ENCODE peak calls at places on chromosome 3, in four cellular contexts. E is activated T-helper 1 cell treated with Interleukin-2 at 50 U/mL for 16 hours, G is head of caudate nucleus, F is foreskin fibroblast. X is an unnamed sample.
A peak's percentile ranks its signal among the peaks of the same experiment; 100 is the strongest.

GRCh38 chr3:62727576-62727975 is 147.6 kb downstream of the CADPS start:
- DNase-seq in E (no peak), G (no peak), F (peak; percentile 6), X (no peak)

GRCh38 chr3:127482216-127483004 is 108.1 kb downstream of the TPRA1 start:
- DNase-seq in E (no peak), G (peak; percentile 31), F (peak; percentile 32), X (no peak)

GRCh38 chr3:123880998-123881561 is 3.1 kb downstream of the MYLK start:
- DNase-seq in E (no peak), G (no peak), F (peak; percentile 79), X (no peak)

GRCh38 chr3:140585828-140586227 is 92.0 kb upstream of the TRIM42 start:
- DNase-seq in E (no peak), G (no peak), F (peak; percentile 19), X (no peak)

GRCh38 chr3:21392521-21392920 is 358.5 kb downstream of the ZNF385D start:
- DNase-seq in E (no peak), G (no peak), F (peak; percentile 59), X (no peak)

GRCh38 chr3:142929109-142929508 is 34.4 kb downstream of the PAQR9 start:
- DNase-seq in E (no peak), G (no peak), F (peak; percentile 29), X (no peak)

GRCh38 chr3:126352476-126353454 is 4.4 kb downstream of the KLF15 start:
- DNase-seq in E (no peak), G (peak; percentile 31), F (peak; percentile 88), X (no peak)

GRCh38 chr3:183409219-183409618 is 19.2 kb downstream of the MCF2L2 start:
- DNase-seq in E (no peak), G (no peak), F (no peak), X (no peak)

GRCh38 chr3:47299396-47300318 is 16.9 kb downstream of the KLHL18 start:
- DNase-seq in E (no peak), G (no peak), F (no peak), X (no peak)

GRCh38 chr3:48042071-48042760 is 26.0 kb upstream of the MAP4 start:
- DNase-seq in E (no peak), G (no peak), F (peak; percentile 57), X (no peak)

GRCh38 chr3:140816804-140817203 is 124.8 kb upstream of the SLC25A36 start:
- DNase-seq in E (no peak), G (no peak), F (no peak), X (no peak)

GRCh38 chr3:99409961-99410360 is 228.4 kb upstream of the COL8A1 start:
- DNase-seq in E (no peak), G (no peak), F (peak; percentile 65), X (no peak)

GRCh38 chr3:33358172-33358781 is 81.0 kb downstream of the FBXL2 start:
- DNase-seq in E (no peak), G (no peak), F (peak; percentile 42), X (no peak)

GRCh38 chr3:153029350-153029749 is 132.7 kb upstream of the RAP2B start:
- DNase-seq in E (no peak), G (no peak), F (peak; percentile 66), X (no peak)

GRCh38 chr3:85360742-85361387 is 402.1 kb downstream of the CADM2 start:
- DNase-seq in E (no peak), G (peak; percentile 83), F (peak; percentile 57), X (no peak)

GRCh38 chr3:11850003-11850402 is 3.3 kb upstream of the TAMM41 start:
- DNase-seq in E (no peak), G (no peak), F (no peak), X (no peak)

GRCh38 chr3:170766823-170767575 is 103.0 kb downstream of the RPL22L1 start:
- DNase-seq in E (no peak), G (no peak), F (no peak), X (no peak)

GRCh38 chr3:58532794-58533220 is 4.2 kb downstream of the ACOX2 start:
- DNase-seq in E (peak; percentile 56), G (peak; percentile 82), F (peak; percentile 89), X (peak; percentile 60)

GRCh38 chr3:57079221-57079831 is 18.9 kb downstream of the SPATA12 start:
- DNase-seq in E (no peak), G (no peak), F (peak; percentile 63), X (no peak)

X was measured in effector CD4-positive, alpha-beta T cell.